ENCODE peak calls at places on chromosome 10, in seven cellular contexts. K is stimulated activated naive CD4-positive, alpha-beta T cell; S is natural killer cell; Q is ovary; Z is activated CD4-positive, alpha-beta T cell treated with anti-CD3 and anti-CD28 coated beads, Interleukin-2, amount 50 U/mL, for 4 hours; D is stimulated activated CD8-positive, alpha-beta memory T cell treated with anti-CD3 and anti-CD28 coated beads, Interleukin-7, amount 100 ng/mL, for 1 hour; W is SW 1271. X is an unnamed sample.

GRCh38 chr10:129031233-129032150 is 435.5 kb upstream of the MGMT start:
- DNase-seq in K (peak), S (no peak), Q (peak), Z (peak), D (no peak), W (no peak), X (no peak)

GRCh38 chr10:71531485-71532446 is 135.0 kb downstream of the CDH23 start:
- DNase-seq in K (no peak), S (no peak), Q (no peak), Z (no peak), D (no peak), W (no peak), X (no peak)

GRCh38 chr10:30432631-30433285 is 1.2 kb upstream of the MAP3K8 start:
- DNase-seq in K (no peak), S (peak), Q (peak), Z (no peak), D (no peak), W (no peak), X (no peak)

GRCh38 chr10:72086466-72087391 is 1.6 kb downstream of the SPOCK2 start:
- DNase-seq in K (peak), S (peak), Q (no peak), Z (peak), D (peak), W (no peak), X (no peak)

GRCh38 chr10:97454330-97455036 is 8.5 kb downstream of the ZDHHC16 start:
- DNase-seq in K (no peak), S (no peak), Q (no peak), Z (peak), D (no peak), W (no peak), X (no peak)

GRCh38 chr10:16909961-16910794 is 93.0 kb upstream of the RSU1 start:
- DNase-seq in K (no peak), S (no peak), Q (no peak), Z (no peak), D (no peak), W (no peak), X (no peak)

GRCh38 chr10:124911124-124912051 is 30.5 kb upstream of the ZRANB1 start:
- DNase-seq in K (no peak), S (no peak), Q (no peak), Z (no peak), D (no peak), W (no peak), X (peak)

GRCh38 chr10:70956029-70956759 is 67.8 kb upstream of the PCBD1 start:
- DNase-seq in K (no peak), S (no peak), Q (no peak), Z (no peak), D (no peak), W (no peak), X (no peak)

GRCh38 chr10:3652886-3653285 is 132.1 kb downstream of the KLF6 start:
- DNase-seq in K (no peak), S (no peak), Q (no peak), Z (peak), D (no peak), W (no peak), X (peak)

GRCh38 chr10:132400547-132401151 is 3.6 kb downstream of the PWWP2B start:
- DNase-seq in K (no peak), S (no peak), Q (peak), Z (no peak), D (no peak), W (no peak), X (no peak)

GRCh38 chr10:44020322-44021111 is 364.4 kb downstream of the CXCL12 start:
- DNase-seq in K (no peak), S (no peak), Q (no peak), Z (no peak), D (no peak), W (no peak), X (no peak)

GRCh38 chr10:113176652-113177155 is 226.7 kb downstream of the TCF7L2 start:
- DNase-seq in K (no peak), S (no peak), Q (no peak), Z (no peak), D (no peak), W (no peak), X (no peak)

GRCh38 chr10:44989621-44990301 is 11.0 kb upstream of the ZNF22 start:
- DNase-seq in K (no peak), S (no peak), Q (peak), Z (no peak), D (no peak), W (no peak), X (no peak)

GRCh38 chr10:84188815-84189214 is 5.5 kb upstream of the CDHR1 start:
- DNase-seq in K (no peak), S (no peak), Q (no peak), Z (no peak), D (no peak), W (no peak), X (no peak)

X was measured in foreskin fibroblast.